ENCODE peak calls at places on chromosomes 13 and 19, in five cellular contexts. One of them, this sample, is unnamed.

GRCh38 chr19:1252818-1253513 is 4.6 kb downstream of the MIDN start:
- DNase-seq in endodermal cell: peak
- DNase-seq in HFFc6: peak
- DNase-seq in nephron progenitor cell: no peak
- DNase-seq in cardiac muscle cell: no peak
- DNase-seq in this sample: no peak

GRCh38 chr13:31207630-31208549 is 8.1 kb downstream of the B3GLCT start:
- DNase-seq in endodermal cell: no peak
- DNase-seq in HFFc6: peak
- DNase-seq in nephron progenitor cell: peak
- DNase-seq in cardiac muscle cell: no peak
- DNase-seq in this sample: no peak

GRCh38 chr13:62176051-62176450 is 760.4 kb upstream of the PCDH20 start:
- DNase-seq in endodermal cell: no peak
- DNase-seq in nephron progenitor cell: no peak
- DNase-seq in cardiac muscle cell: no peak
- DNase-seq in HFFc6: no peak
- DNase-seq in this sample: no peak

GRCh38 chr13:35712907-35713685 is 236.6 kb upstream of the MAB21L1 start:
- DNase-seq in cardiac muscle cell: no peak
- DNase-seq in nephron progenitor cell: no peak
- DNase-seq in endodermal cell: peak
- DNase-seq in HFFc6: peak
- DNase-seq in this sample: no peak

GRCh38 chr13:29619995-29620394 is 24.5 kb upstream of the SLC7A1 start:
- DNase-seq in cardiac muscle cell: no peak
- DNase-seq in endodermal cell: no peak
- DNase-seq in nephron progenitor cell: no peak
- DNase-seq in HFFc6: peak
- DNase-seq in this sample: no peak

GRCh38 chr19:45200614-45201013 is 22.0 kb downstream of the BLOC1S3 start:
- DNase-seq in HFFc6: peak
- DNase-seq in endodermal cell: peak
- DNase-seq in cardiac muscle cell: peak
- DNase-seq in nephron progenitor cell: peak
- DNase-seq in this sample: no peak

GRCh38 chr19:41893899-41894298 is 10.9 kb downstream of the ARHGEF1 start:
- DNase-seq in cardiac muscle cell: no peak
- DNase-seq in nephron progenitor cell: no peak
- DNase-seq in HFFc6: no peak
- DNase-seq in endodermal cell: peak
- DNase-seq in this sample: no peak

GRCh38 chr13:105311094-105311493 is 1224.4 kb downstream of the EFNB2 start:
- DNase-seq in HFFc6: no peak
- DNase-seq in endodermal cell: no peak
- DNase-seq in nephron progenitor cell: no peak
- DNase-seq in cardiac muscle cell: no peak
- DNase-seq in this sample: no peak

GRCh38 chr13:26977541-26977940 is 194.1 kb downstream of the USP12 start:
- DNase-seq in nephron progenitor cell: no peak
- DNase-seq in endodermal cell: no peak
- DNase-seq in HFFc6: peak
- DNase-seq in cardiac muscle cell: no peak
- DNase-seq in this sample: no peak

GRCh38 chr19:39363909-39364457 is 21.8 kb downstream of the SAMD4B start:
- DNase-seq in nephron progenitor cell: no peak
- DNase-seq in endodermal cell: no peak
- DNase-seq in cardiac muscle cell: no peak
- DNase-seq in HFFc6: no peak
- DNase-seq in this sample: no peak

GRCh38 chr19:1746401-1747284 is 6.7 kb upstream of the ONECUT3 start:
- DNase-seq in endodermal cell: peak
- DNase-seq in HFFc6: peak
- DNase-seq in nephron progenitor cell: no peak
- DNase-seq in cardiac muscle cell: no peak
- DNase-seq in this sample: no peak

GRCh38 chr13:91270031-91270430 is 77.5 kb upstream of the MIR17HG start:
- DNase-seq in endodermal cell: no peak
- DNase-seq in HFFc6: no peak
- DNase-seq in cardiac muscle cell: no peak
- DNase-seq in nephron progenitor cell: no peak
- DNase-seq in this sample: no peak

GRCh38 chr13:108033800-108034707 is 181.3 kb downstream of the LIG4 start:
- DNase-seq in HFFc6: no peak
- DNase-seq in cardiac muscle cell: no peak
- DNase-seq in nephron progenitor cell: no peak
- DNase-seq in endodermal cell: no peak
- DNase-seq in this sample: no peak

GRCh38 chr19:3315676-3315973 is 50.8 kb upstream of the NFIC start:
- DNase-seq in nephron progenitor cell: no peak
- DNase-seq in cardiac muscle cell: no peak
- DNase-seq in HFFc6: no peak
- DNase-seq in endodermal cell: no peak
- DNase-seq in this sample: no peak

GRCh38 chr13:99617474-99618255 is 116.4 kb downstream of the TM9SF2 start:
- DNase-seq in cardiac muscle cell: peak
- DNase-seq in endodermal cell: peak
- DNase-seq in HFFc6: peak
- DNase-seq in nephron progenitor cell: peak
- DNase-seq in this sample: no peak

GRCh38 chr13:72808917-72809500 is 27.1 kb downstream of the PIBF1 start:
- DNase-seq in HFFc6: no peak
- DNase-seq in cardiac muscle cell: peak
- DNase-seq in endodermal cell: no peak
- DNase-seq in nephron progenitor cell: no peak
- DNase-seq in this sample: no peak
- TF ChIP-seq CTCF in HFFc6: peak
- TF ChIP-seq CTCF in cardiac muscle cell: peak
- TF ChIP-seq CTCF in endodermal cell: peak
- TF ChIP-seq CTCF in nephron progenitor cell: peak
- TF ChIP-seq CTCF in this sample: no peak

GRCh38 chr19:14113762-14114414 is 3.7 kb downstream of the PRKACA start:
- DNase-seq in nephron progenitor cell: no peak
- DNase-seq in endodermal cell: peak
- DNase-seq in HFFc6: no peak
- DNase-seq in cardiac muscle cell: no peak
- DNase-seq in this sample: no peak
- TF ChIP-seq CTCF in nephron progenitor cell: peak
- TF ChIP-seq CTCF in endodermal cell: peak
- TF ChIP-seq CTCF in HFFc6: peak
- TF ChIP-seq CTCF in cardiac muscle cell: peak
- TF ChIP-seq CTCF in this sample: no peak

GRCh38 chr19:57305056-57305455 is 15.2 kb upstream of the ZNF543 start:
- DNase-seq in endodermal cell: no peak
- DNase-seq in nephron progenitor cell: no peak
- DNase-seq in HFFc6: no peak
- DNase-seq in cardiac muscle cell: no peak
- DNase-seq in this sample: no peak

GRCh38 chr19:57302020-57302465 is 18.2 kb upstream of the ZNF543 start:
- DNase-seq in endodermal cell: no peak
- DNase-seq in cardiac muscle cell: no peak
- DNase-seq in nephron progenitor cell: no peak
- DNase-seq in HFFc6: peak
- DNase-seq in this sample: no peak

GRCh38 chr19:57308514-57308913 is 11.8 kb upstream of the ZNF543 start:
- DNase-seq in cardiac muscle cell: no peak
- DNase-seq in nephron progenitor cell: no peak
- DNase-seq in HFFc6: no peak
- DNase-seq in endodermal cell: no peak
- DNase-seq in this sample: no peak

DNA sequence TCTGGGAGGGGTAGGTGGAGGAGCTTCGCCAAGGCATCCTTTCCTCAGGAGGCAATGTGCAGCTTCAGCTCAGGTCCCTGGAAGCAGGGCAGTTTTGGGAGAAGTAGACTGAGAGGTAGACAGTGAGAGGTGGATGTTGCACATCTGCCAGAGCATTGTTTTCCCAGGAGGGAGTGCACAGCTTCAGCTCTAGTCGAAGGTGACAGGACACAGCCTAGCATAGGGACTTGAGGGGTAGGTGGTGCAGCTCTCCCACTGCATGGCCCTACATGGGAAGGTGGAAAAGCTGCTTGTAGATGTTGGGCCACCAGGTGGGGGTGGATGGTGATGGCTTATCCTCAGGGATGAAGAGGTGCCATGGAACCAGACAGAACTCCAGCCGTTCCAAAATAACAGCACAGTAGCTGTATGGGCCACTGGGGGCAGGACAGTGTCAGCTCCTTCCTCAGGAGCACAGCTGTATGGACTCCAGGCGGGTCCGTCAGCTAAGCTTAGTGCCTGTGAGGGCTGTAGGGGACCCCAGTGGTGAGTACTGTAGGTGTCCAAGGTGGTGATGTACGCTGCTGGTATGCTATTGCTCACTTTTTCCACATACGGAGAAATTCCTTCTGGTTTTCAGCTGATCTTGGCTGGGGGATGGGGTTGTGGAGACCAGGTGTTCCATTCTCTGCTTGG is 17.4 kb upstream of the ZNF543 start:
- DNase-seq in HFFc6: no peak
- DNase-seq in cardiac muscle cell: no peak
- DNase-seq in nephron progenitor cell: no peak
- DNase-seq in endodermal cell: peak
- DNase-seq in this sample: no peak
- TF ChIP-seq CTCF in HFFc6: peak
- TF ChIP-seq CTCF in cardiac muscle cell: no peak
- TF ChIP-seq CTCF in nephron progenitor cell: no peak
- TF ChIP-seq CTCF in endodermal cell: peak
- TF ChIP-seq CTCF in this sample: no peak

GRCh38 chr19:55436847-55437246 is 6.3 kb downstream of the SHISA7 start:
- DNase-seq in nephron progenitor cell: no peak
- DNase-seq in endodermal cell: no peak
- DNase-seq in cardiac muscle cell: no peak
- DNase-seq in HFFc6: no peak
- DNase-seq in this sample: no peak

GRCh38 chr19:55439052-55439451 is 4.0 kb downstream of the SHISA7 start:
- DNase-seq in HFFc6: no peak
- DNase-seq in cardiac muscle cell: no peak
- DNase-seq in endodermal cell: no peak
- DNase-seq in nephron progenitor cell: no peak
- DNase-seq in this sample: no peak

GRCh38 chr19:55435020-55435419 is 8.1 kb downstream of the SHISA7 start:
- DNase-seq in endodermal cell: no peak
- DNase-seq in nephron progenitor cell: no peak
- DNase-seq in HFFc6: no peak
- DNase-seq in cardiac muscle cell: no peak
- DNase-seq in this sample: no peak

GRCh38 chr19:55434356-55434755 is 8.7 kb downstream of the SHISA7 start:
- DNase-seq in HFFc6: no peak
- DNase-seq in nephron progenitor cell: no peak
- DNase-seq in endodermal cell: no peak
- DNase-seq in cardiac muscle cell: no peak
- DNase-seq in this sample: no peak

GRCh38 chr19:55437410-55437809 is 5.7 kb downstream of the SHISA7 start:
- DNase-seq in cardiac muscle cell: peak
- DNase-seq in endodermal cell: peak
- DNase-seq in HFFc6: peak
- DNase-seq in nephron progenitor cell: peak
- DNase-seq in this sample: no peak
- TF ChIP-seq CTCF in cardiac muscle cell: no peak
- TF ChIP-seq CTCF in endodermal cell: no peak
- TF ChIP-seq CTCF in HFFc6: no peak
- TF ChIP-seq CTCF in nephron progenitor cell: no peak
- TF ChIP-seq CTCF in this sample: no peak

DNA sequence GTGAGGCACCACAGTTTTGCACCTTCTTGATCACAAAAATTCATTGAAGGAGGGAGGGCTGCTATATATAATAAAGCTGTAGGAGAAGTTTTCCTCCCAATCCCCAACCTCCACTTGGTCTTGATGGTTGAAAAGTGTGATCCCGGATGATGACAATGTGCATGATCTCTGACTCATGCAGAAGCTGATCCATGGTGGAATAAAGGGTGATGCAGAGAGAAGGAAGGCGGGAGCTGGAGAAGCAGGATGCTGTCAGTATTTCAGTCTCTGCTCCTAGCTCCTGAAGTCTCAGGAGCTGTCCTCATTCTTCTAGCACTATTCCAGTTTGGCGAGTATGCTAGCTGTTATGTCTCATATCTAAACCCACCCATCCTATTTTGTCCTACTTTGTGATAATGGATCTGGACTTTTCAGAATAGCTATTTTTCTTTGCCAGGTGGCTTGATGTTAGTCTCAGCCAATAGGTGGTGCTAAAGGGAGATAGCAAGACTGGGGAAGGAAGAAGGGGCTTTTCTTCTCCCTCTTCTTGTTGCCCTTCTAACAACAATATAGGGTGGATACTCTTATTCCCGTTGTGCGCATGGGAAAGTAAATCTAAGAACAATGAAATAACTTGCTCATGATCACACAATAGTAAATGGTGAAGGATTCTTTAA is 65.6 kb upstream of the HTR2A start:
- DNase-seq in endodermal cell: no peak
- DNase-seq in cardiac muscle cell: peak
- DNase-seq in nephron progenitor cell: no peak
- DNase-seq in HFFc6: peak
- DNase-seq in this sample: no peak
- TF ChIP-seq CTCF in endodermal cell: peak
- TF ChIP-seq CTCF in cardiac muscle cell: peak
- TF ChIP-seq CTCF in nephron progenitor cell: peak
- TF ChIP-seq CTCF in HFFc6: peak
- TF ChIP-seq CTCF in this sample: no peak